ENCODE peak calls at places on chromosome 5, in nine cellular contexts. E, H, R, G, B, X, N, J and F are unnamed samples.
A peak's percentile ranks its signal among the peaks of the same experiment; 100 is the strongest.

GRCh38 chr5:143782588-143783386 is 29.2 kb upstream of the HMHB1 start:
- DNase-seq in B (no peak), R (no peak), J (no peak), H (no peak), N (no peak), X (no peak), G (no peak), E (no peak), F (no peak)

GRCh38 chr5:165882099-165882498 is 2376.7 kb downstream of the MAT2B start:
- DNase-seq in E (no peak), J (no peak), X (no peak), B (no peak), R (no peak), H (no peak), N (no peak), G (no peak), F (no peak)

GRCh38 chr5:34751807-34752736 is 86.9 kb upstream of the TTC23L start:
- DNase-seq in B (no peak), X (no peak), N (no peak), J (no peak), R (peak; percentile 21), E (no peak), G (no peak), H (no peak), F (no peak)

GRCh38 chr5:95901676-95902646 is 59.7 kb downstream of the ELL2 start:
- DNase-seq in G (peak; percentile 13), J (no peak), E (no peak), R (peak; percentile 70), N (no peak), H (no peak), B (peak; percentile 87), X (peak; percentile 83), F (no peak)

GRCh38 chr5:100479079-100479688 is 56.0 kb upstream of the FAM174A start:
- DNase-seq in X (no peak), G (peak; percentile 46), R (peak; percentile 26), E (peak; percentile 30), H (no peak), J (peak; percentile 7), N (peak; percentile 14), B (peak; percentile 76), F (no peak)

GRCh38 chr5:92455011-92455410 is 1071.9 kb upstream of the ARRDC3 start:
- DNase-seq in N (peak; percentile 33), R (no peak), X (no peak), E (peak; percentile 56), H (no peak), B (no peak), G (no peak), J (no peak), F (no peak)

GRCh38 chr5:58929726-58930125 is 346.9 kb downstream of the RAB3C start:
- DNase-seq in G (no peak), E (no peak), R (no peak), H (no peak), J (no peak), B (no peak), N (no peak), X (no peak), F (no peak)

GRCh38 chr5:1745190-1745805 is 54.3 kb downstream of the MRPL36 start:
- DNase-seq in G (no peak), J (no peak), E (no peak), N (no peak), H (peak; percentile 10), X (no peak), R (no peak), B (no peak), F (peak; percentile 2)

GRCh38 chr5:66987949-66988838 is 208.4 kb downstream of the CD180 start:
- DNase-seq in R (peak; percentile 54), J (no peak), H (no peak), X (no peak), N (peak; percentile 23), G (no peak), B (peak; percentile 48), E (peak; percentile 26), F (no peak)

GRCh38 chr5:75239681-75240080 is 3.0 kb upstream of the ANKRD31 start:
- DNase-seq in G (peak; percentile 33), E (no peak), X (no peak), R (no peak), B (peak; percentile 43), N (no peak), H (no peak), J (no peak), F (no peak)

GRCh38 chr5:52657231-52657645 is 130.5 kb upstream of the ITGA1 start:
- DNase-seq in N (peak; percentile 29), R (peak; percentile 74), G (no peak), J (no peak), H (no peak), B (peak; percentile 46), E (peak; percentile 22), X (no peak), F (peak; percentile 8)

GRCh38 chr5:127296321-127296720 is 5.7 kb downstream of the MEGF10 start:
- DNase-seq in H (no peak), B (peak; percentile 79), G (no peak), R (no peak), J (peak; percentile 23), X (no peak), N (no peak), E (no peak), F (no peak)

GRCh38 chr5:87004101-87004500 is 263.6 kb upstream of the RASA1 start:
- DNase-seq in G (no peak), H (no peak), N (no peak), E (peak; percentile 0), B (peak; percentile 31), R (peak; percentile 33), X (no peak), J (no peak), F (no peak)
- TF ChIP-seq CTCF in G (no peak), H (no peak), N (no peak), E (no peak), B (no peak), R (no peak), X (no peak), J (no peak), F (no peak)

GRCh38 chr5:14870347-14871083 is 1.1 kb downstream of the ANKH start:
- DNase-seq in B (peak; percentile 18), G (peak; percentile 9), R (no peak), J (peak; percentile 13), E (peak; percentile 37), H (no peak), X (no peak), N (no peak), F (no peak)
- TF ChIP-seq CTCF in B (no peak), G (no peak), R (no peak), J (no peak), E (peak; percentile 24), H (no peak), X (peak; percentile 7), N (no peak), F (no peak)

GRCh38 chr5:169584998-169585451 is 1.5 kb downstream of the SPDL1 start:
- DNase-seq in N (no peak), X (no peak), H (no peak), G (no peak), R (no peak), B (no peak), J (no peak), E (no peak), F (no peak)
- TF ChIP-seq CTCF in N (no peak), X (no peak), H (no peak), G (no peak), R (no peak), B (no peak), J (no peak), E (no peak), F (no peak)

GRCh38 chr5:124704594-124705284 is 41.7 kb downstream of the ZNF608 start:
- DNase-seq in H (no peak), E (peak; percentile 56), G (no peak), X (no peak), N (peak; percentile 59), J (no peak), R (no peak), B (no peak), F (no peak)
- TF ChIP-seq CTCF in H (no peak), E (no peak), G (no peak), X (no peak), N (no peak), J (no peak), R (no peak), B (no peak), F (no peak)

DNA sequence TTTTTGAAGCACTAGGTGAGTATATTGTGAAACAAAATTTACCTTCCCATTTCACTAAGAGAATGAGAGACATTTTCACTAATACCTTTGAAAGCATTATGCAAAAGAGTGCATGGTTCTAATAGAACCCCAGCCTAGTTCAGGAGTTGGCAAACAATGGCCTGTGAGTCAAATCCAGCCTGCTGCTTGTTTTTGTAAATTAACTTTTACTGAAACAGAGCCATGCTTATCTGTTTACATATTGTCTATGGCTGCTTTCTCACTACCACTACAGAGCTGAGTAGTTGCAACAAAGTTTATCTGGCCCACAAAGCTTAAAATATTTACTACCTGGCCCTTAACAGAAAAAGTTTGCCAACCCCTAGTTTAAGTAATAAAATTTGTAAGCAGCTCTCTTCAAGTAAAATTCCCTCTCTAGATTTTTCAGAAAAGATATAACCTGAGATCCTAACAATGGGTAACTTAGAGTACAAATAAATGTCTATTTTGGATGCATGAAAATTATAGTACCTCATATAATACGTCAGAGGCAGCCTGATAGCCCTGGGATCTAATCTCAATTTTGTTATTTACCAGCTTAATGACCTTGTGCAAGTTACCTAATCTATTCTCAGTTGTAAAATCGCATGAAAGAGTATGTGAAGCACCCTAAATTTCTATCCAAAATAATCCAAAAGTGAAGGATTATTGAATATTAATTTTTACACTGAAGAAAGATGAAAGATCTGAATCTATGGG is 50.7 kb upstream of the ARL15 start:
- DNase-seq in R (no peak), J (no peak), G (no peak), X (no peak), B (no peak), H (no peak), N (no peak), E (no peak), F (no peak)
- TF ChIP-seq CTCF in R (no peak), J (no peak), G (no peak), X (no peak), B (no peak), H (no peak), N (no peak), E (no peak), F (no peak)

GRCh38 chr5:80960531-80961375 is 590 bp downstream of the RASGRF2 start:
- DNase-seq in J (no peak), X (no peak), B (no peak), N (peak; percentile 46), H (peak; percentile 19), E (peak; percentile 28), G (peak; percentile 82), R (peak; percentile 18), F (peak; percentile 50)
- TF ChIP-seq CTCF in J (no peak), X (no peak), B (no peak), N (no peak), H (no peak), E (no peak), G (peak; percentile 53), R (no peak), F (no peak)